ENCODE peak calls at places on chromosomes 5 and 9, in five cellular contexts. One of them, this sample, is unnamed.

GRCh38 chr9:37455884-37456647 is 9.2 kb downstream of the ZBTB5 start:
- DNase-seq in SJSA1: no peak
- DNase-seq in fibroblast of lung: no peak
- DNase-seq in neural progenitor cell: no peak
- DNase-seq in tibial nerve: no peak
- DNase-seq in this sample: no peak

GRCh38 chr5:81214848-81215247 is 18.3 kb upstream of the CKMT2 start:
- DNase-seq in tibial nerve: no peak
- DNase-seq in fibroblast of lung: no peak
- DNase-seq in neural progenitor cell: no peak
- DNase-seq in SJSA1: no peak
- DNase-seq in this sample: no peak

GRCh38 chr9:120868339-120868675 is 8.7 kb downstream of the PHF19 start:
- DNase-seq in SJSA1: no peak
- DNase-seq in neural progenitor cell: no peak
- DNase-seq in tibial nerve: no peak
- DNase-seq in fibroblast of lung: no peak
- DNase-seq in this sample: no peak

GRCh38 chr5:108681079-108681921 is 66.4 kb upstream of the FER start:
- DNase-seq in tibial nerve: no peak
- DNase-seq in fibroblast of lung: peak
- DNase-seq in SJSA1: peak
- DNase-seq in neural progenitor cell: peak
- DNase-seq in this sample: no peak

GRCh38 chr9:88462191-88462590 is 72.8 kb upstream of the NXNL2 start:
- DNase-seq in tibial nerve: no peak
- DNase-seq in fibroblast of lung: peak
- DNase-seq in SJSA1: no peak
- DNase-seq in neural progenitor cell: no peak
- DNase-seq in this sample: peak

GRCh38 chr5:56669534-56670483 is 145.5 kb upstream of the MAP3K1 start:
- DNase-seq in fibroblast of lung: no peak
- DNase-seq in tibial nerve: no peak
- DNase-seq in SJSA1: no peak
- DNase-seq in neural progenitor cell: no peak
- DNase-seq in this sample: no peak

GRCh38 chr9:130689937-130690700 is 3.5 kb upstream of the EXOSC2 start:
- DNase-seq in neural progenitor cell: peak
- DNase-seq in SJSA1: peak
- DNase-seq in tibial nerve: peak
- DNase-seq in fibroblast of lung: peak
- DNase-seq in this sample: no peak

GRCh38 chr9:17462869-17463464 is 115.9 kb upstream of the SH3GL2 start:
- DNase-seq in SJSA1: peak
- DNase-seq in tibial nerve: no peak
- DNase-seq in fibroblast of lung: peak
- DNase-seq in neural progenitor cell: peak
- DNase-seq in this sample: peak

GRCh38 chr5:54160329-54160728 is 150.0 kb downstream of the ARL15 start:
- DNase-seq in SJSA1: no peak
- DNase-seq in tibial nerve: no peak
- DNase-seq in neural progenitor cell: no peak
- DNase-seq in fibroblast of lung: peak
- DNase-seq in this sample: no peak

GRCh38 chr5:54162184-54162583 is 148.2 kb downstream of the ARL15 start:
- DNase-seq in SJSA1: no peak
- DNase-seq in fibroblast of lung: no peak
- DNase-seq in neural progenitor cell: no peak
- DNase-seq in tibial nerve: no peak
- DNase-seq in this sample: no peak

GRCh38 chr5:54165687-54166086 is 144.7 kb downstream of the ARL15 start:
- DNase-seq in SJSA1: no peak
- DNase-seq in neural progenitor cell: no peak
- DNase-seq in tibial nerve: no peak
- DNase-seq in fibroblast of lung: no peak
- DNase-seq in this sample: no peak

GRCh38 chr5:54159153-54159836 is 151.1 kb downstream of the ARL15 start:
- DNase-seq in neural progenitor cell: peak
- DNase-seq in SJSA1: no peak
- DNase-seq in fibroblast of lung: peak
- DNase-seq in tibial nerve: no peak
- DNase-seq in this sample: no peak

DNA sequence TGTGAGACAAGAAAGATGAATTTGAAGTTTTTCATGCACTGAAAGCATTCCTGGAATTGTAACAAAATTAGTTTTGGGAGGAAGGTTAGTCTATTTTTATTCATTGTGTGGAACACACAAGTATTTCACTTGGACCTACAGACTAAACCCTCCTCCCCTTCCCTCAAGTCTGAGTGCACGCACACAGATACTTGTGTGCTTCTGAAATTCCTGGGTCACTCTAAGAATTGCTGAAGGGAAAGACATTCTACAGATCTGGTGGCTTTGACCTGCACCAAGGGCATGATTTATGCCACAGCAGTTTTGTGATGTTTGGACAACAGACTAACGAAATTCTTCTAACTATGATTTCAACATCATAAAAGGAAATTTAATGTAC is 150.5 kb downstream of the ARL15 start:
- DNase-seq in fibroblast of lung: peak
- DNase-seq in neural progenitor cell: no peak
- DNase-seq in tibial nerve: no peak
- DNase-seq in SJSA1: no peak
- DNase-seq in this sample: no peak
- H3K27ac ChIP-seq in fibroblast of lung: no peak
- H3K27ac ChIP-seq in neural progenitor cell: no peak
- H3K27ac ChIP-seq in tibial nerve: no peak
- H3K27ac ChIP-seq in SJSA1: no peak
- H3K27ac ChIP-seq in this sample: no peak

DNA sequence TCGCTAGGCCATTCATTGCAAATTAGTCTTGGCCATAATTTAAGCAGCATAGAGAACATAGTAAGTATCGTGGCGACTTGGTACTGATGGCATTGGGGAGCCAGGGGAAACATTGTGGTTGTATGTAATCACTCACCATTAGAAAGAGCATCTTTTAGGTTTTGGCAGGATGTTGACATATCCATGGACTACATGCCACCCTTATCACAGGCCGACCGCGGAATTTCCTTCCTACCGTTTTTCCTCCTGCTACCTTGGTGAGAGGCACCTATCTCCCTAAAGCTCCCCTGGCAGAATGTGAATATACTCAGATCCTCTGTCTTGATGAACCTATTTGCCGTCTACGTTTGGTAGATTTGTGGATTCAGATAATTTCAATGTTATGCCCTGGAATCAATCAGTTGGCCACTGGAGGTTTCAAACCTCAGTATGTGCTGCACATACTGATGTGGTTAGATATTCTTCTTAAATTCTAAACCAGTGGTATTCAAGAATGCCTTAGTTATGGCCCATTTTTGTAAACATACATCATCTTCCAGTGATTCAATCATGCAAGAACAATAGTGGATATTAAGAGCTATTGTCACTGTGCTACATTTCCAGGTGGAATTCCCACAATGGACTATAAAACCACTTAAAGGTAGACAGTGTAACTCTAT is 271.0 kb upstream of the HAPLN1 start:
- DNase-seq in SJSA1: no peak
- DNase-seq in fibroblast of lung: peak
- DNase-seq in tibial nerve: no peak
- DNase-seq in neural progenitor cell: no peak
- DNase-seq in this sample: no peak
- H3K27ac ChIP-seq in SJSA1: no peak
- H3K27ac ChIP-seq in fibroblast of lung: no peak
- H3K27ac ChIP-seq in tibial nerve: no peak
- H3K27ac ChIP-seq in neural progenitor cell: no peak
- H3K27ac ChIP-seq in this sample: no peak

GRCh38 chr9:115106642-115107041 is 11.3 kb downstream of the TNC start:
- DNase-seq in neural progenitor cell: no peak
- DNase-seq in fibroblast of lung: peak
- DNase-seq in tibial nerve: no peak
- DNase-seq in SJSA1: no peak
- DNase-seq in this sample: no peak
- H3K27ac ChIP-seq in neural progenitor cell: no peak
- H3K27ac ChIP-seq in fibroblast of lung: peak
- H3K27ac ChIP-seq in tibial nerve: peak
- H3K27ac ChIP-seq in SJSA1: peak
- H3K27ac ChIP-seq in this sample: peak

DNA sequence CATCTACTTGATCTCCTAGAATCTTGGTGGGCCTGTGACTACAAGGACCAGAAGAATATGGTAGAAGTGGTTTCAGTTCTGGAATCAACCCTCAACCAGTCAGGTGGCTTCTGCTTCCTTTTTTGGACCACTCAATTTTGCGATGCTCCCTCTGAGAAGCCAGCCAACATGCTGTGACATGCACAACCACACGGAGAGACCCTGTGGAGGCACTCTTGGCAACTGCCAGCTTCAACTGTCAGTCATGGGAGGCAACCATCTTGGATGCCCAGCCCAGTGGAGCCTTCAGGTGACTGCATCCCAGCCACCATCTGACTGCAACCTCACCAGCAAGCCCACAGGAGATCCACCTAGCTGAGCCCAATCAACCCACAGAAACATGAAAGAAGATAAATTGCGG is 137.3 kb downstream of the FAM114A2 start:
- DNase-seq in fibroblast of lung: no peak
- DNase-seq in tibial nerve: no peak
- DNase-seq in neural progenitor cell: no peak
- DNase-seq in SJSA1: no peak
- DNase-seq in this sample: peak
- H3K27ac ChIP-seq in fibroblast of lung: no peak
- H3K27ac ChIP-seq in tibial nerve: peak
- H3K27ac ChIP-seq in neural progenitor cell: no peak
- H3K27ac ChIP-seq in SJSA1: peak
- H3K27ac ChIP-seq in this sample: peak

GRCh38 chr5:62093981-62094380 is 212.0 kb upstream of the KIF2A start:
- DNase-seq in neural progenitor cell: peak
- DNase-seq in tibial nerve: no peak
- DNase-seq in fibroblast of lung: peak
- DNase-seq in SJSA1: no peak
- DNase-seq in this sample: no peak
- H3K27ac ChIP-seq in neural progenitor cell: no peak
- H3K27ac ChIP-seq in tibial nerve: peak
- H3K27ac ChIP-seq in fibroblast of lung: no peak
- H3K27ac ChIP-seq in SJSA1: no peak
- H3K27ac ChIP-seq in this sample: no peak

GRCh38 chr9:127022913-127023665 is 99.3 kb downstream of the ANGPTL2 start:
- DNase-seq in tibial nerve: no peak
- DNase-seq in fibroblast of lung: no peak
- DNase-seq in neural progenitor cell: no peak
- DNase-seq in SJSA1: no peak
- DNase-seq in this sample: no peak
- H3K27ac ChIP-seq in tibial nerve: peak
- H3K27ac ChIP-seq in fibroblast of lung: peak
- H3K27ac ChIP-seq in neural progenitor cell: no peak
- H3K27ac ChIP-seq in SJSA1: no peak
- H3K27ac ChIP-seq in this sample: no peak

GRCh38 chr9:78289474-78289873 is 7.5 kb upstream of the PSAT1 start:
- DNase-seq in fibroblast of lung: no peak
- DNase-seq in tibial nerve: no peak
- DNase-seq in SJSA1: no peak
- DNase-seq in neural progenitor cell: no peak
- DNase-seq in this sample: no peak

GRCh38 chr9:78288214-78288892 is 8.6 kb upstream of the PSAT1 start:
- DNase-seq in tibial nerve: no peak
- DNase-seq in fibroblast of lung: no peak
- DNase-seq in neural progenitor cell: no peak
- DNase-seq in SJSA1: no peak
- DNase-seq in this sample: peak

GRCh38 chr9:78292026-78292425 is 4.9 kb upstream of the PSAT1 start:
- DNase-seq in fibroblast of lung: no peak
- DNase-seq in SJSA1: no peak
- DNase-seq in tibial nerve: no peak
- DNase-seq in neural progenitor cell: no peak
- DNase-seq in this sample: no peak

GRCh38 chr9:78292716-78293497 is 4.0 kb upstream of the PSAT1 start:
- DNase-seq in neural progenitor cell: no peak
- DNase-seq in tibial nerve: no peak
- DNase-seq in fibroblast of lung: no peak
- DNase-seq in SJSA1: no peak
- DNase-seq in this sample: no peak

DNA sequence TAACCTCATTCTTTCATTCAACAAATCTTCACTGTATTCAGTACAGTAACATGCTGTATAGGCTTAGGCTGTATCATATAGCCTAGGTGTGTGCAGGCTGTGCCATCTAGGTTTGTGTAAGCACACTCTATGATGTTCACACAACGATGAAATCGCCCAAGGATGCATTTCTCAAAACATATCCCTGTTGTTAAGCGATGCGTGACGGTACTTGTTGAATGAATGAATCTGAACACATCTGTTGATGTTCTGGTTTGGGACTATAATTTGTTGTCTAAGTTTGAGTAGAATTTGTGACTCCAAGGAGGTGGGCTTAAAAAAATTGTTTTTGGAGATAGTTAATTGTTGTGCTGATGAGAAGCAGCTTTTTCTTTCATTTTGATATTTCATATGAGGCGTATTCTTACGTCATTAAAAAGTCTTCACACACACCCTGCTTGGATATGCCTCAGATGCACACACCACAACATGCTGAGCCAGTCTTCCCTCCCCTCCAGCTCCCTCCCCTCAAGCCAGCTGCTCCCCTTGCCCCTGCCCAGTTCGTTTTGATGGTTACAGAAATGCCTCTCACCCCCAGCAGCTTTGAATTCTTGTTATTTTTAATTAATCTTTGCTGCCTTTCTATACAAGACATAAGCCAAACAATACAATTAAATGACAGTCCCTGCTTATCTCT is 5.5 kb upstream of the PSAT1 start:
- DNase-seq in fibroblast of lung: no peak
- DNase-seq in SJSA1: no peak
- DNase-seq in tibial nerve: no peak
- DNase-seq in neural progenitor cell: no peak
- DNase-seq in this sample: no peak
- H3K27ac ChIP-seq in fibroblast of lung: no peak
- H3K27ac ChIP-seq in SJSA1: no peak
- H3K27ac ChIP-seq in tibial nerve: no peak
- H3K27ac ChIP-seq in neural progenitor cell: no peak
- H3K27ac ChIP-seq in this sample: no peak

DNA sequence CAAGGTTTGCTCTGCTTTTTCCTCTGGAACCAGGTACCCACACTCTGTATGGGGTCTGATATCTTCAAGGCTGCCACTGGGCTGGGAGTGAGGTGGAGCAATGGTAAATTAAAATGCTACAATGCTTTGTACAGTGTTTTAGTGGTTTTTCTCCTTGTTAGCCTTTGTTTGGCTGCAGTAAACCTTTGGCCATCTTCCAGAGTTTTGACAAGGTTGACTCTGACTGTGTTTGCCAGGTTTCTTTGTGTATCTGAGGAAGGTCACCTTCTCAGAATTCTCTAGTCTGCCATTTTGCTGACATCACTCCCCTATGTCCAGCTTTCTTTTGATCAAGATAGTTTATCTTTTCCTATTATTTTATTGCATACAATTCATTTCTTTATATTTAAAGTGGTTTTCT is 11.2 kb downstream of the SPATA31D1 start:
- DNase-seq in SJSA1: no peak
- DNase-seq in neural progenitor cell: no peak
- DNase-seq in fibroblast of lung: no peak
- DNase-seq in tibial nerve: no peak
- DNase-seq in this sample: no peak
- H3K27ac ChIP-seq in SJSA1: no peak
- H3K27ac ChIP-seq in neural progenitor cell: no peak
- H3K27ac ChIP-seq in fibroblast of lung: no peak
- H3K27ac ChIP-seq in tibial nerve: no peak
- H3K27ac ChIP-seq in this sample: no peak